ENCODE peak calls at places on chromosomes 11 and 22, in ten cellular contexts. C is T-helper 9 cell, X is lower lobe of right lung, F is amniotic stem cell, S is hypothalamus, D is cardiac fibroblast, E is Peyer's patch, G is heart right ventricle, Z is C1 segment of cervical spinal cord, O is NCI-H1694. K is an unnamed sample.
A peak's percentile ranks its signal among the peaks of the same experiment; 100 is the strongest.

GRCh38 chr11:64814712-64815187 is 4.4 kb upstream of the MEN1 start:
- DNase-seq in C (no peak), X (no peak), F (no peak), S (no peak), D (no peak), E (peak; percentile 68), G (no peak), Z (no peak), O (no peak), K (no peak)

GRCh38 chr22:35587447-35587870 is 29.7 kb downstream of the MB start:
- DNase-seq in C (no peak), X (peak; percentile 80), F (no peak), S (peak; percentile 32), D (peak; percentile 35), E (no peak), G (peak; percentile 89), Z (no peak), O (no peak), K (no peak)

GRCh38 chr11:3735827-3736226 is 61.5 kb downstream of the NUP98 start:
- DNase-seq in C (no peak), X (no peak), F (no peak), S (no peak), D (peak; percentile 10), E (no peak), G (no peak), Z (no peak), O (no peak), K (no peak)

GRCh38 chr11:128180446-128181089 is 406.8 kb downstream of the ETS1 start:
- DNase-seq in C (no peak), X (no peak), F (peak; percentile 33), S (no peak), D (peak; percentile 94), E (no peak), G (no peak), Z (no peak), O (no peak), K (peak; percentile 90)

GRCh38 chr11:70270877-70271634 is 566 bp downstream of the PPFIA1 start:
- DNase-seq in C (peak; percentile 48), X (peak; percentile 73), F (peak; percentile 12), S (no peak), D (peak; percentile 73), E (peak; percentile 33), G (peak; percentile 47), Z (no peak), O (no peak), K (no peak)

GRCh38 chr22:46029574-46030200 is 52.7 kb upstream of the WNT7B start:
- DNase-seq in C (no peak), X (peak; percentile 12), F (no peak), S (no peak), D (no peak), E (no peak), G (no peak), Z (no peak), O (no peak), K (no peak)

GRCh38 chr11:113242767-113243397 is 71.5 kb upstream of the TTC12 start:
- DNase-seq in C (no peak), X (no peak), F (peak; percentile 14), S (peak; percentile 39), D (peak; percentile 69), E (no peak), G (no peak), Z (no peak), O (no peak), K (no peak)

GRCh38 chr22:49017769-49018330 is 809.8 kb downstream of the BRD1 start:
- DNase-seq in C (no peak), X (no peak), F (no peak), S (no peak), D (no peak), E (no peak), G (no peak), Z (no peak), O (no peak), K (no peak)

GRCh38 chr22:24105018-24105360 is 76.3 kb upstream of the SUSD2 start:
- DNase-seq in C (no peak), X (peak; percentile 15), F (no peak), S (no peak), D (peak; percentile 26), E (no peak), G (no peak), Z (peak; percentile 18), O (peak; percentile 62), K (no peak)

GRCh38 chr11:121105063-121105480 is 4.0 kb downstream of the TECTA start:
- DNase-seq in C (no peak), X (no peak), F (no peak), S (no peak), D (peak; percentile 75), E (no peak), G (peak; percentile 31), Z (no peak), O (no peak), K (no peak)

GRCh38 chr22:45335021-45335818 is 25.5 kb downstream of the FAM118A start:
- DNase-seq in C (no peak), X (no peak), F (no peak), S (no peak), D (no peak), E (peak; percentile 8), G (peak; percentile 83), Z (no peak), O (peak; percentile 64), K (no peak)

GRCh38 chr11:266676-267439 is 11.3 kb upstream of the NLRP6 start:
- DNase-seq in C (no peak), X (no peak), F (no peak), S (no peak), D (no peak), E (no peak), G (no peak), Z (no peak), O (no peak), K (no peak)

GRCh38 chr11:92852946-92853345 is 116.5 kb upstream of the MTNR1B start:
- DNase-seq in C (no peak), X (peak; percentile 45), F (no peak), S (no peak), D (no peak), E (no peak), G (peak; percentile 8), Z (no peak), O (no peak), K (peak; percentile 50)

GRCh38 chr11:134170909-134171281 is 52.9 kb downstream of the NCAPD3 start:
- DNase-seq in C (no peak), X (no peak), F (no peak), S (no peak), D (peak; percentile 29), E (no peak), G (no peak), Z (no peak), O (no peak), K (no peak)

GRCh38 chr11:126231725-126232459 is 20.3 kb downstream of the FAM118B start:
- DNase-seq in C (no peak), X (no peak), F (no peak), S (no peak), D (peak; percentile 91), E (no peak), G (no peak), Z (no peak), O (no peak), K (no peak)

GRCh38 chr22:43789452-43789851 is 22.7 kb downstream of the EFCAB6 start:
- DNase-seq in C (no peak), X (no peak), F (peak; percentile 89), S (no peak), D (peak; percentile 92), E (no peak), G (peak; percentile 23), Z (no peak), O (no peak), K (no peak)

GRCh38 chr11:60377737-60378136 is 595 bp upstream of the MS4A7 start:
- DNase-seq in C (no peak), X (peak; percentile 79), F (no peak), S (peak; percentile 8), D (no peak), E (peak; percentile 69), G (no peak), Z (no peak), O (no peak), K (no peak)

GRCh38 chr22:36775589-36775965 is 342 bp downstream of the IFT27 start:
- DNase-seq in C (peak; percentile 24), X (peak; percentile 61), F (no peak), S (peak; percentile 38), D (peak; percentile 26), E (peak; percentile 53), G (peak; percentile 40), Z (peak; percentile 9), O (no peak), K (no peak)

GRCh38 chr22:26428515-26429457 is at the start of gene ASPHD2:
- DNase-seq in C (peak; percentile 75), X (peak; percentile 76), F (peak; percentile 49), S (peak; percentile 35), D (peak; percentile 60), E (peak; percentile 71), G (peak; percentile 54), Z (peak; percentile 22), O (peak; percentile 20), K (peak; percentile 41)

GRCh38 chr11:125166347-125166841 is 1.8 kb downstream of the PKNOX2 start:
- DNase-seq in C (no peak), X (no peak), F (no peak), S (peak; percentile 29), D (peak; percentile 52), E (no peak), G (peak; percentile 37), Z (no peak), O (no peak), K (no peak)

GRCh38 chr22:44576311-44577260 is 78.6 kb upstream of the RTL6 start:
- DNase-seq in C (no peak), X (peak; percentile 28), F (no peak), S (no peak), D (no peak), E (no peak), G (no peak), Z (no peak), O (no peak), K (no peak)

GRCh38 chr22:35629406-35630234 is 12.5 kb upstream of the MB start:
- DNase-seq in C (no peak), X (peak; percentile 63), F (peak; percentile 95), S (no peak), D (peak; percentile 98), E (peak; percentile 22), G (peak; percentile 40), Z (no peak), O (no peak), K (no peak)

GRCh38 chr11:48063424-48063978 is 83.1 kb downstream of the PTPRJ start:
- DNase-seq in C (no peak), X (no peak), F (peak; percentile 89), S (no peak), D (peak; percentile 95), E (no peak), G (no peak), Z (no peak), O (no peak), K (no peak)

GRCh38 chr11:114060402-114061052 is 1.0 kb downstream of the ZBTB16 start:
- DNase-seq in C (no peak), X (peak; percentile 71), F (no peak), S (peak; percentile 38), D (no peak), E (no peak), G (peak; percentile 59), Z (no peak), O (no peak), K (no peak)

GRCh38 chr11:97964332-97965004 is 1056.3 kb upstream of the CNTN5 start:
- DNase-seq in C (no peak), X (no peak), F (no peak), S (no peak), D (no peak), E (no peak), G (no peak), Z (no peak), O (no peak), K (no peak)

GRCh38 chr22:22703715-22704114 is 59.3 kb downstream of the GGTLC2 start:
- DNase-seq in C (no peak), X (no peak), F (no peak), S (no peak), D (peak; percentile 45), E (no peak), G (no peak), Z (no peak), O (no peak), K (no peak)

GRCh38 chr11:47466201-47466600 is 17.3 kb upstream of the RAPSN start:
- DNase-seq in C (no peak), X (no peak), F (no peak), S (no peak), D (peak; percentile 81), E (no peak), G (no peak), Z (no peak), O (no peak), K (no peak)

GRCh38 chr11:112113539-112114457 is 27.1 kb downstream of the SDHD start:
- DNase-seq in C (no peak), X (no peak), F (peak; percentile 37), S (no peak), D (peak; percentile 77), E (no peak), G (no peak), Z (no peak), O (peak; percentile 1), K (peak; percentile 65)